ENCODE peak calls at places on chromosomes 16 and 17, in ten cellular contexts. O, B, W, I, V, Z, Q, J, D and A are unnamed samples.

GRCh38 chr17:41329279-41329925 is 13.9 kb upstream of the KRTAP17-1 start:
- DNase-seq in J (peak; percentile 38), V (peak; percentile 41), Z (peak; percentile 77), D (no peak), I (peak; percentile 65), O (peak; percentile 48), Q (peak; percentile 55), B (peak; percentile 14), W (peak; percentile 57), A (peak; percentile 62)

GRCh38 chr16:68884867-68885266 is 41.5 kb downstream of the TANGO6 start:
- DNase-seq in Z (no peak), D (no peak), B (no peak), Q (no peak), J (no peak), V (no peak), I (no peak), W (no peak), O (no peak), A (no peak)

GRCh38 chr16:85422374-85423185 is 190.5 kb upstream of the GSE1 start:
- DNase-seq in B (no peak), Z (no peak), W (no peak), O (no peak), D (peak; percentile 61), J (no peak), V (peak; percentile 95), Q (no peak), I (peak; percentile 64), A (no peak)

GRCh38 chr16:4888428-4889135 is 41.3 kb downstream of the UBN1 start:
- DNase-seq in I (no peak), B (no peak), Z (no peak), J (no peak), D (no peak), Q (no peak), O (no peak), V (no peak), W (no peak), A (no peak)

GRCh38 chr17:7830616-7831015 is 3.4 kb upstream of the KDM6B start:
- DNase-seq in D (peak; percentile 50), J (no peak), B (no peak), V (no peak), W (no peak), Z (no peak), I (no peak), O (no peak), Q (no peak), A (no peak)

GRCh38 chr17:16981928-16982327 is 10.0 kb upstream of the TNFRSF13B start:
- DNase-seq in B (no peak), O (no peak), I (no peak), Z (no peak), W (no peak), V (no peak), J (no peak), D (no peak), Q (no peak), A (no peak)

GRCh38 chr16:20879175-20880053 is 20.7 kb downstream of the DCUN1D3 start:
- DNase-seq in D (no peak), J (no peak), B (no peak), V (no peak), Q (no peak), W (peak; percentile 60), O (peak; percentile 61), Z (peak; percentile 67), I (no peak), A (peak; percentile 34)

GRCh38 chr16:50884066-50884860 is 142.4 kb downstream of the CYLD start:
- DNase-seq in I (peak; percentile 22), O (no peak), W (peak; percentile 43), J (peak; percentile 61), D (no peak), B (no peak), Z (no peak), Q (no peak), V (no peak), A (peak; percentile 28)

GRCh38 chr16:53285236-53285635 is 149.0 kb upstream of the RBL2 start:
- DNase-seq in B (no peak), O (no peak), V (no peak), W (no peak), I (no peak), Z (no peak), Q (no peak), D (no peak), J (no peak), A (no peak)

GRCh38 chr17:29616300-29617048 is 6.2 kb downstream of the CORO6 start:
- DNase-seq in W (no peak), Z (no peak), B (no peak), Q (no peak), J (peak; percentile 32), V (no peak), O (no peak), I (no peak), D (peak; percentile 59), A (no peak)

GRCh38 chr17:50290074-50290702 is 15.9 kb downstream of the TMEM92 start:
- DNase-seq in J (peak; percentile 23), I (peak; percentile 70), Z (peak; percentile 96), Q (peak; percentile 93), V (peak; percentile 77), B (peak; percentile 95), W (peak; percentile 98), D (no peak), O (peak; percentile 99), A (peak; percentile 98)

GRCh38 chr16:72626623-72627022 is 421.3 kb downstream of the ZFHX3 start:
- DNase-seq in J (no peak), O (no peak), V (no peak), Z (no peak), D (no peak), Q (no peak), B (no peak), W (no peak), I (no peak), A (no peak)

GRCh38 chr17:17985555-17985954 is 12.9 kb downstream of the DRC3 start:
- DNase-seq in Q (no peak), W (peak; percentile 18), I (no peak), J (no peak), Z (no peak), O (peak; percentile 23), B (no peak), D (no peak), V (no peak), A (no peak)

GRCh38 chr17:21285164-21286065 is 904 bp downstream of the MAP2K3 start:
- DNase-seq in W (peak; percentile 59), D (no peak), I (peak; percentile 32), V (peak; percentile 61), B (no peak), J (peak; percentile 65), Z (peak; percentile 48), Q (no peak), O (peak; percentile 66), A (peak; percentile 72)